ENCODE peak calls at places on chromosome 15, in seven cellular contexts. K, E, R, Y, G, F and V are unnamed samples.

GRCh38 chr15:66803749-66804148 is 101.7 kb downstream of the SMAD6 start:
- DNase-seq in E (no peak), R (no peak), K (no peak), G (no peak), F (no peak), Y (no peak), V (no peak)

GRCh38 chr15:69658401-69658945 is 205.9 kb downstream of the RPLP1 start:
- DNase-seq in R (no peak), F (no peak), E (no peak), Y (no peak), K (no peak), G (no peak), V (no peak)

GRCh38 chr15:75647370-75648155 is at the start of gene SNX33:
- DNase-seq in R (peak), Y (peak), G (peak), K (peak), E (peak), F (peak), V (peak)

GRCh38 chr15:84702961-84703482 is 12.9 kb downstream of the SEC11A start:
- DNase-seq in R (no peak), Y (peak), K (peak), E (peak), F (no peak), G (peak), V (peak)

GRCh38 chr15:69794643-69795461 is 302.9 kb downstream of the TLE3 start:
- DNase-seq in F (no peak), R (peak), Y (peak), G (no peak), K (peak), E (peak), V (peak)

GRCh38 chr15:45705510-45706473 is 71.0 kb downstream of the SQOR start:
- DNase-seq in R (peak), K (peak), G (peak), F (peak), E (peak), Y (peak), V (peak)

GRCh38 chr15:47431501-47431900 is 285.8 kb upstream of the SEMA6D start:
- DNase-seq in F (no peak), R (no peak), G (no peak), K (no peak), Y (peak), E (peak), V (no peak)

GRCh38 chr15:69305933-69306568 is 7.3 kb downstream of the PAQR5 start:
- DNase-seq in K (no peak), G (no peak), E (no peak), Y (no peak), R (no peak), F (no peak), V (no peak)

GRCh38 chr15:88653200-88654064 is 14.6 kb downstream of the ISG20 start:
- DNase-seq in F (no peak), R (peak), G (no peak), E (no peak), K (peak), Y (no peak), V (no peak)

GRCh38 chr15:41827290-41827879 is 507 bp upstream of the JMJD7 start:
- DNase-seq in Y (no peak), K (no peak), E (no peak), F (no peak), R (no peak), G (peak), V (peak)

GRCh38 chr15:34275721-34276120 is 50.9 kb downstream of the EMC4 start:
- DNase-seq in K (no peak), F (no peak), R (peak), G (no peak), Y (no peak), E (no peak), V (no peak)

GRCh38 chr15:41928637-41929620 is 35.1 kb upstream of the SPTBN5 start:
- DNase-seq in E (no peak), G (peak), R (no peak), Y (no peak), F (peak), K (no peak), V (peak)

GRCh38 chr15:99163271-99164062 is 58.6 kb downstream of the SYNM start:
- DNase-seq in Y (no peak), K (no peak), E (peak), F (no peak), G (no peak), R (no peak), V (no peak)

GRCh38 chr15:37031198-37031597 is 69.2 kb downstream of the MEIS2 start:
- DNase-seq in E (peak), G (no peak), R (no peak), Y (peak), K (no peak), F (no peak), V (no peak)

GRCh38 chr15:71781965-71782265 is 28.4 kb upstream of the NR2E3 start:
- DNase-seq in K (no peak), E (no peak), R (no peak), Y (no peak), G (no peak), F (no peak), V (no peak)

GRCh38 chr15:66761723-66762595 is 59.9 kb downstream of the SMAD6 start:
- DNase-seq in F (no peak), R (peak), K (no peak), E (no peak), Y (peak), G (peak), V (no peak)

GRCh38 chr15:98174286-98174685 is 213.8 kb downstream of the ARRDC4 start:
- DNase-seq in K (no peak), R (peak), F (no peak), G (no peak), Y (no peak), E (no peak), V (no peak)

GRCh38 chr15:70415330-70415884 is 317.7 kb upstream of the TLE3 start:
- DNase-seq in Y (no peak), K (no peak), E (no peak), R (no peak), G (no peak), F (no peak), V (no peak)

GRCh38 chr15:70231484-70231883 is 133.8 kb upstream of the TLE3 start:
- DNase-seq in G (no peak), E (no peak), R (no peak), K (no peak), Y (no peak), F (no peak), V (no peak)

GRCh38 chr15:59339252-59339672 is 33.4 kb downstream of the MYO1E start:
- DNase-seq in Y (peak), E (no peak), K (no peak), F (no peak), G (no peak), R (peak), V (no peak)

DNA sequence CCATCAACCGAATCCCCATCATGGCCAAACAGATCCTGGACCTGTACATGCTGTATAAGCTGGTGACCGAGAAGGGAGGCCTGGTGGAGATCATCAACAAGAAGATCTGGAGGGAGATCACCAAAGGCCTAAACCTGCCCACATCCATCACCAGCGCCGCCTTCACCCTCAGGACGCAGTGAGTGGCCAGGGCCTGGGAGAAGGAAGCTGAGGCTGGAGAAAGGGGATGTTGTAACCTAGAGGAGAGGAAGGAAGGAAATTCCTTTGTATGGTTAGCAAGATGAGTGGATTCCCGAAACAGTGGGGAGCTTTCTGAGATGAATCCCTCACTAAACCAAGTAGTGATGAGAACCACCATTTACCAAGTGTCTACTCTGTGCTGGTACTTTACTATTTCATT is 25.8 kb upstream of the CLK3 start:
- DNase-seq in R (no peak), K (no peak), F (no peak), Y (no peak), G (no peak), E (no peak), V (no peak)
- TF ChIP-seq CTCF in R (no peak), K (no peak), F (no peak), Y (no peak), G (no peak), E (no peak), V (no peak)

GRCh38 chr15:90887037-90887481 is 2.8 kb downstream of the FES start:
- DNase-seq in F (no peak), Y (no peak), E (no peak), R (no peak), K (no peak), G (no peak), V (no peak)

GRCh38 chr15:90883971-90884718 is at the start of gene FES:
- DNase-seq in E (peak), K (peak), F (peak), G (peak), Y (peak), R (no peak), V (peak)

GRCh38 chr15:90885432-90886290 is 1.4 kb downstream of the FES start:
- DNase-seq in Y (peak), E (peak), F (peak), K (peak), G (peak), R (peak), V (peak)

GRCh38 chr15:90884719-90885431 is 571 bp downstream of the FES start:
- DNase-seq in K (no peak), G (no peak), E (no peak), F (no peak), Y (no peak), R (no peak), V (no peak)

GRCh38 chr15:90886291-90886614 is 1.9 kb downstream of the FES start:
- DNase-seq in E (no peak), K (no peak), Y (no peak), F (no peak), R (no peak), G (no peak), V (no peak)
- TF ChIP-seq CTCF in E (no peak), K (no peak), Y (no peak), F (no peak), R (peak), G (no peak), V (no peak)

DNA sequence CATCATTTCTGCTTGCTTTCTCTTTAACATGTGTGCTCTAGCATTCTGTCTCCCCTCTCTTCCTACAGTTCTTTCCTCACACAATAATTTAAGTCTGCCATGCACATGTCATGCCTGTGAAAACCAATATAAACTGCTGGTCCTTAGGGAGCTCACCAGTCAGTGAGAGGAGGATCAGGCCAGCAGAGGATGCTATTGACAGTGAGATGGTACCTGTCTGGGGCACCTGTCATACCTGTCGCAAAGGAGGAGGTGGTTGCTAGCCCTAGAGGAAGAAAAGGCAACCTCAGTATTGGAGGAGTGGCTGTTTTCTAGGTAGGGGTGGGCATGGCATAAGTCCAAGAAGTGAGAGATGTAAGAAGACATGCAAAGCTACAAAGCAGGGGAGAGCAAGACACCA is 194.6 kb downstream of the GABRG3 start:
- DNase-seq in Y (no peak), R (no peak), K (no peak), G (no peak), F (no peak), E (no peak), V (no peak)
- TF ChIP-seq CTCF in Y (no peak), R (no peak), K (no peak), G (no peak), F (no peak), E (no peak), V (no peak)

DNA sequence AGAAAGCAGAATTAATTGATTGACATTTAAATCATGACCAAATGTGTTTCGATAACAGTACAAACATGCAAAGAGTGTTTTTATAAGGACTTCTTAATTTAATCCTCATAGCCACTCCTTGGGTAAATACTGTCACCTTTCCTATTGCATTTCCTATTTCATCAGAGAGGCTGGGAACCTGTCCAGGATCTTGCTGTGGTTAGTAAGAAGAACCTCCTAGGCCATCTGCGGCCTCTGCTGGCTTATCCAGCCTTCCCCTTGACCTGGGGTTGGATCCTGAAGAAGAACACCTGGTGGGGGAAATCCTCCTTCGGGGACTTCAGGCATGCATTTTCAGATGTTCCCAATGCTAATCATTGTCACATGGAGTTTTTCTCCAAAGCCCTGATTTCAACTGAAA is 25.5 kb downstream of the GLDN start:
- DNase-seq in K (peak), R (peak), F (no peak), G (no peak), E (peak), Y (peak), V (peak)
- TF ChIP-seq CTCF in K (no peak), R (no peak), F (no peak), G (no peak), E (no peak), Y (no peak), V (no peak)

GRCh38 chr15:62901087-62901486 is 141.5 kb upstream of the TPM1 start:
- DNase-seq in E (no peak), G (no peak), Y (no peak), R (no peak), F (no peak), K (no peak), V (peak)

GRCh38 chr15:62900071-62900812 is 142.3 kb upstream of the TPM1 start:
- DNase-seq in K (no peak), Y (no peak), R (peak), E (no peak), G (no peak), F (no peak), V (no peak)

GRCh38 chr15:62902821-62903220 is 139.7 kb upstream of the TPM1 start:
- DNase-seq in Y (no peak), G (no peak), K (no peak), R (no peak), F (no peak), E (no peak), V (no peak)

GRCh38 chr15:62903437-62903836 is 139.1 kb upstream of the TPM1 start:
- DNase-seq in G (no peak), Y (no peak), E (no peak), F (no peak), K (no peak), R (no peak), V (no peak)

GRCh38 chr15:62901916-62902554 is 140.5 kb upstream of the TPM1 start:
- DNase-seq in K (no peak), Y (no peak), F (no peak), G (no peak), E (no peak), R (no peak), V (no peak)
- TF ChIP-seq CTCF in K (no peak), Y (no peak), F (no peak), G (no peak), E (no peak), R (no peak), V (no peak)

DNA sequence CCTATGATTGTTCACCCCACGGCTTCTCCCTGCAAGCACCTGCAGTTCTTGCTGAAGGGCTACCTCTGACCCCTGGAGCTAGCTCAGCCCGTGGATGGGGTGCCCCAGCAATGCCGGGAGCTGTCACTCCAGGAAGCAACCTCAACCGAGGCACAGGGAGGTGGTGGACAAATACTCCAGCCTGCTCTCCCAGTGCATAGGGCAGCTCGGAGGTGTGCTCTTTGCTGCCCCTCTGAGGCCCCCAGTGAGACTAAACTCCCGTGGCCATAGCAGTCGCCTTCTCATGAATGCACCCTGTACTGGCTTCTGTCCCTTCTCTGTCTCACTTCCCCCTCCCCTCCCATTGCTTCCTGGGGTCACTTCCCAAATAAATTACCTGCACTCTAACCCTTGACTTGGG is 48.5 kb downstream of the LINGO1 start:
- DNase-seq in G (no peak), E (no peak), Y (no peak), R (no peak), K (no peak), F (no peak), V (no peak)
- TF ChIP-seq CTCF in G (peak), E (peak), Y (peak), R (no peak), K (no peak), F (peak), V (no peak)

DNA sequence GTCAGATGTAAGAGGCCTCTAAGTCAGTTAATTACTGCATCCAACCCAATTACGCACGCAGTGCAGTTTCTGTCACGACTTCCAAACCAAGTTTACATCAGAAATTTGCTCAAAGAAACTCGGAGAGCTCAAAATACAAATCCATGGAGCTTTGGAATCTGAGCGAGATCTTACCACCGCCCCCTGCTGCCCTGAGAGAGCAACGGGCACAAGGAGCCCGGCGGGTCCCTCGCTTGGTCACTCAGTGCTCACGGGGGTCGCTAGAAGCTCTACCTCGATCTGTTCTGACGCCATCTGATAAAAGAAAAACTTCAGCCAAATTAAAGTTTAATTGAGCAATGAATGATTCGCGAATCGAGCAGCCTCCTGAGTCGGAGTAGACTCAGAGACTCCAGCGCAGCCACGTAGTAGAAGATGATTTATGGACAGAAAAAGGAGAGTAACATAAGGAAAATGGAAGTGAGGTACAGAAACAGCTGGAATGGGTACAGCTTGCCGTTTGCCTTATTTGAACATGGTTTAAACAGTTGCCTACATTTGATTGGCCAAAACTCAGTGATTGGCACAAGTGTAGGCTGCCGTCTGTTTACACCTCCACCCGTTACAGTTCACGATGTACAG is 232.7 kb upstream of the ATP10A start:
- DNase-seq in F (no peak), R (no peak), K (no peak), G (no peak), Y (no peak), E (no peak), V (no peak)
- TF ChIP-seq CTCF in F (no peak), R (no peak), K (no peak), G (peak), Y (no peak), E (peak), V (no peak)

GRCh38 chr15:80916056-80916455 is 73.6 kb downstream of the MESD start:
- DNase-seq in E (no peak), Y (no peak), R (no peak), K (no peak), G (no peak), F (no peak), V (no peak)

GRCh38 chr15:80918440-80918839 is 71.2 kb downstream of the MESD start:
- DNase-seq in Y (no peak), R (no peak), F (no peak), E (no peak), G (no peak), K (no peak), V (no peak)

GRCh38 chr15:80912673-80913072 is 76.9 kb downstream of the MESD start:
- DNase-seq in F (no peak), E (no peak), R (no peak), G (no peak), K (no peak), Y (no peak), V (no peak)

GRCh38 chr15:80913541-80913940 is 76.1 kb downstream of the MESD start:
- DNase-seq in R (no peak), G (no peak), K (no peak), E (no peak), Y (no peak), F (no peak), V (no peak)

GRCh38 chr15:80915462-80915861 is 74.2 kb downstream of the MESD start:
- DNase-seq in G (no peak), Y (no peak), F (no peak), K (no peak), R (no peak), E (no peak), V (no peak)
- TF ChIP-seq CTCF in G (no peak), Y (no peak), F (no peak), K (no peak), R (no peak), E (no peak), V (no peak)